ENCODE peak calls at places on chromosomes 7 and 10, in four cellular contexts. One of them, this sample, is unnamed.

GRCh38 chr7:1674161-1675035 is 4.3 kb downstream of the ELFN1 start:
- DNase-seq in NCI-H2081: no peak
- DNase-seq in activated B cell treated with CpG ODN at 0.5 μM for 24 hours: no peak
- DNase-seq in activated CD4-positive, CD25-positive, alpha-beta regulatory T cell treated with anti-CD3 and anti-CD28 coated beads, Interleukin-2, amount 50 U/mL, for 72 hours: peak
- DNase-seq in this sample: no peak

GRCh38 chr10:62108768-62109430 is 159.7 kb downstream of the RTKN2 start:
- DNase-seq in NCI-H2081: no peak
- DNase-seq in activated B cell treated with CpG ODN at 0.5 μM for 24 hours: no peak
- DNase-seq in activated CD4-positive, CD25-positive, alpha-beta regulatory T cell treated with anti-CD3 and anti-CD28 coated beads, Interleukin-2, amount 50 U/mL, for 72 hours: no peak
- DNase-seq in this sample: no peak

GRCh38 chr10:34721201-34721840 is 93.8 kb downstream of the PARD3 start:
- DNase-seq in NCI-H2081: no peak
- DNase-seq in activated B cell treated with CpG ODN at 0.5 μM for 24 hours: no peak
- DNase-seq in activated CD4-positive, CD25-positive, alpha-beta regulatory T cell treated with anti-CD3 and anti-CD28 coated beads, Interleukin-2, amount 50 U/mL, for 72 hours: no peak
- DNase-seq in this sample: no peak

GRCh38 chr7:44378744-44379143 is 53.4 kb upstream of the CAMK2B start:
- DNase-seq in NCI-H2081: no peak
- DNase-seq in activated B cell treated with CpG ODN at 0.5 μM for 24 hours: no peak
- DNase-seq in activated CD4-positive, CD25-positive, alpha-beta regulatory T cell treated with anti-CD3 and anti-CD28 coated beads, Interleukin-2, amount 50 U/mL, for 72 hours: no peak
- DNase-seq in this sample: peak

GRCh38 chr10:100518761-100519241 is 860 bp downstream of the SEC31B start:
- DNase-seq in NCI-H2081: peak
- DNase-seq in activated B cell treated with CpG ODN at 0.5 μM for 24 hours: no peak
- DNase-seq in activated CD4-positive, CD25-positive, alpha-beta regulatory T cell treated with anti-CD3 and anti-CD28 coated beads, Interleukin-2, amount 50 U/mL, for 72 hours: no peak
- DNase-seq in this sample: no peak

GRCh38 chr10:62252051-62252450 is 16.6 kb downstream of the RTKN2 start:
- DNase-seq in NCI-H2081: no peak
- DNase-seq in activated B cell treated with CpG ODN at 0.5 μM for 24 hours: no peak
- DNase-seq in activated CD4-positive, CD25-positive, alpha-beta regulatory T cell treated with anti-CD3 and anti-CD28 coated beads, Interleukin-2, amount 50 U/mL, for 72 hours: no peak
- DNase-seq in this sample: no peak

GRCh38 chr10:48792121-48792520 is 107.4 kb downstream of the WDFY4 start:
- DNase-seq in NCI-H2081: no peak
- DNase-seq in activated B cell treated with CpG ODN at 0.5 μM for 24 hours: no peak
- DNase-seq in activated CD4-positive, CD25-positive, alpha-beta regulatory T cell treated with anti-CD3 and anti-CD28 coated beads, Interleukin-2, amount 50 U/mL, for 72 hours: no peak
- DNase-seq in this sample: no peak

GRCh38 chr10:58457761-58458616 is 54.7 kb upstream of the BICC1 start:
- DNase-seq in NCI-H2081: peak
- DNase-seq in activated B cell treated with CpG ODN at 0.5 μM for 24 hours: no peak
- DNase-seq in activated CD4-positive, CD25-positive, alpha-beta regulatory T cell treated with anti-CD3 and anti-CD28 coated beads, Interleukin-2, amount 50 U/mL, for 72 hours: no peak
- DNase-seq in this sample: peak

GRCh38 chr10:55367555-55367954 is 566.5 kb upstream of the PCDH15 start:
- DNase-seq in NCI-H2081: no peak
- DNase-seq in activated B cell treated with CpG ODN at 0.5 μM for 24 hours: no peak
- DNase-seq in activated CD4-positive, CD25-positive, alpha-beta regulatory T cell treated with anti-CD3 and anti-CD28 coated beads, Interleukin-2, amount 50 U/mL, for 72 hours: no peak
- DNase-seq in this sample: no peak

GRCh38 chr10:124894569-124895215 is 47.2 kb upstream of the ZRANB1 start:
- DNase-seq in NCI-H2081: no peak
- DNase-seq in activated B cell treated with CpG ODN at 0.5 μM for 24 hours: no peak
- DNase-seq in activated CD4-positive, CD25-positive, alpha-beta regulatory T cell treated with anti-CD3 and anti-CD28 coated beads, Interleukin-2, amount 50 U/mL, for 72 hours: no peak
- DNase-seq in this sample: no peak

GRCh38 chr7:68504766-68505165 is 1093.5 kb upstream of the AUTS2 start:
- DNase-seq in NCI-H2081: no peak
- DNase-seq in activated B cell treated with CpG ODN at 0.5 μM for 24 hours: no peak
- DNase-seq in activated CD4-positive, CD25-positive, alpha-beta regulatory T cell treated with anti-CD3 and anti-CD28 coated beads, Interleukin-2, amount 50 U/mL, for 72 hours: no peak
- DNase-seq in this sample: no peak

GRCh38 chr7:93902777-93903423 is 3.5 kb upstream of the GNGT1 start:
- DNase-seq in NCI-H2081: peak
- DNase-seq in activated B cell treated with CpG ODN at 0.5 μM for 24 hours: no peak
- DNase-seq in activated CD4-positive, CD25-positive, alpha-beta regulatory T cell treated with anti-CD3 and anti-CD28 coated beads, Interleukin-2, amount 50 U/mL, for 72 hours: no peak
- DNase-seq in this sample: peak

GRCh38 chr7:112963634-112964033 is 123.0 kb downstream of the GPR85 start:
- DNase-seq in NCI-H2081: no peak
- DNase-seq in activated B cell treated with CpG ODN at 0.5 μM for 24 hours: no peak
- DNase-seq in activated CD4-positive, CD25-positive, alpha-beta regulatory T cell treated with anti-CD3 and anti-CD28 coated beads, Interleukin-2, amount 50 U/mL, for 72 hours: no peak
- DNase-seq in this sample: no peak

GRCh38 chr10:48389272-48389671 is 82.8 kb downstream of the MAPK8 start:
- DNase-seq in NCI-H2081: no peak
- DNase-seq in activated B cell treated with CpG ODN at 0.5 μM for 24 hours: no peak
- DNase-seq in activated CD4-positive, CD25-positive, alpha-beta regulatory T cell treated with anti-CD3 and anti-CD28 coated beads, Interleukin-2, amount 50 U/mL, for 72 hours: no peak
- DNase-seq in this sample: no peak

GRCh38 chr10:59212399-59212798 is 36.0 kb downstream of the PHYHIPL start:
- DNase-seq in NCI-H2081: no peak
- DNase-seq in activated B cell treated with CpG ODN at 0.5 μM for 24 hours: no peak
- DNase-seq in activated CD4-positive, CD25-positive, alpha-beta regulatory T cell treated with anti-CD3 and anti-CD28 coated beads, Interleukin-2, amount 50 U/mL, for 72 hours: no peak
- DNase-seq in this sample: no peak

GRCh38 chr7:124764847-124765400 is 668 bp downstream of the GPR37 start:
- DNase-seq in NCI-H2081: peak
- DNase-seq in activated B cell treated with CpG ODN at 0.5 μM for 24 hours: no peak
- DNase-seq in activated CD4-positive, CD25-positive, alpha-beta regulatory T cell treated with anti-CD3 and anti-CD28 coated beads, Interleukin-2, amount 50 U/mL, for 72 hours: peak
- DNase-seq in this sample: no peak

GRCh38 chr7:8638076-8638475 is 204.7 kb downstream of the NXPH1 start:
- DNase-seq in NCI-H2081: peak
- DNase-seq in activated B cell treated with CpG ODN at 0.5 μM for 24 hours: no peak
- DNase-seq in activated CD4-positive, CD25-positive, alpha-beta regulatory T cell treated with anti-CD3 and anti-CD28 coated beads, Interleukin-2, amount 50 U/mL, for 72 hours: no peak
- DNase-seq in this sample: no peak

GRCh38 chr7:106249488-106249887 is 35.3 kb downstream of the NAMPT start:
- DNase-seq in NCI-H2081: no peak
- DNase-seq in activated B cell treated with CpG ODN at 0.5 μM for 24 hours: no peak
- DNase-seq in activated CD4-positive, CD25-positive, alpha-beta regulatory T cell treated with anti-CD3 and anti-CD28 coated beads, Interleukin-2, amount 50 U/mL, for 72 hours: no peak
- DNase-seq in this sample: no peak

GRCh38 chr7:38929460-38930171 is 20.6 kb upstream of the VPS41 start:
- DNase-seq in NCI-H2081: no peak
- DNase-seq in activated B cell treated with CpG ODN at 0.5 μM for 24 hours: no peak
- DNase-seq in activated CD4-positive, CD25-positive, alpha-beta regulatory T cell treated with anti-CD3 and anti-CD28 coated beads, Interleukin-2, amount 50 U/mL, for 72 hours: no peak
- DNase-seq in this sample: no peak

GRCh38 chr10:125661942-125662515 is 20.9 kb downstream of the TEX36 start:
- DNase-seq in NCI-H2081: no peak
- DNase-seq in activated B cell treated with CpG ODN at 0.5 μM for 24 hours: no peak
- DNase-seq in activated CD4-positive, CD25-positive, alpha-beta regulatory T cell treated with anti-CD3 and anti-CD28 coated beads, Interleukin-2, amount 50 U/mL, for 72 hours: no peak
- DNase-seq in this sample: peak

GRCh38 chr10:93030409-93030808 is 30.2 kb upstream of the CYP26C1 start:
- DNase-seq in NCI-H2081: no peak
- DNase-seq in activated B cell treated with CpG ODN at 0.5 μM for 24 hours: no peak
- DNase-seq in activated CD4-positive, CD25-positive, alpha-beta regulatory T cell treated with anti-CD3 and anti-CD28 coated beads, Interleukin-2, amount 50 U/mL, for 72 hours: no peak
- DNase-seq in this sample: no peak

GRCh38 chr7:1539346-1540321 is 9.1 kb downstream of the MAFK start:
- DNase-seq in NCI-H2081: no peak
- DNase-seq in activated B cell treated with CpG ODN at 0.5 μM for 24 hours: no peak
- DNase-seq in activated CD4-positive, CD25-positive, alpha-beta regulatory T cell treated with anti-CD3 and anti-CD28 coated beads, Interleukin-2, amount 50 U/mL, for 72 hours: no peak
- DNase-seq in this sample: no peak

GRCh38 chr7:31815796-31816195 is 128.8 kb downstream of the PPP1R17 start:
- DNase-seq in NCI-H2081: no peak
- DNase-seq in activated B cell treated with CpG ODN at 0.5 μM for 24 hours: no peak
- DNase-seq in activated CD4-positive, CD25-positive, alpha-beta regulatory T cell treated with anti-CD3 and anti-CD28 coated beads, Interleukin-2, amount 50 U/mL, for 72 hours: no peak
- DNase-seq in this sample: no peak

GRCh38 chr10:3676564-3676963 is 108.4 kb downstream of the KLF6 start:
- DNase-seq in NCI-H2081: no peak
- DNase-seq in activated B cell treated with CpG ODN at 0.5 μM for 24 hours: no peak
- DNase-seq in activated CD4-positive, CD25-positive, alpha-beta regulatory T cell treated with anti-CD3 and anti-CD28 coated beads, Interleukin-2, amount 50 U/mL, for 72 hours: no peak
- DNase-seq in this sample: no peak

GRCh38 chr7:50727072-50727471 is 55.6 kb downstream of the GRB10 start:
- DNase-seq in NCI-H2081: no peak
- DNase-seq in activated B cell treated with CpG ODN at 0.5 μM for 24 hours: no peak
- DNase-seq in activated CD4-positive, CD25-positive, alpha-beta regulatory T cell treated with anti-CD3 and anti-CD28 coated beads, Interleukin-2, amount 50 U/mL, for 72 hours: no peak
- DNase-seq in this sample: no peak

GRCh38 chr7:27205325-27206280 is 5.7 kb upstream of the HOXA13 start:
- DNase-seq in NCI-H2081: no peak
- DNase-seq in activated B cell treated with CpG ODN at 0.5 μM for 24 hours: no peak
- DNase-seq in activated CD4-positive, CD25-positive, alpha-beta regulatory T cell treated with anti-CD3 and anti-CD28 coated beads, Interleukin-2, amount 50 U/mL, for 72 hours: no peak
- DNase-seq in this sample: no peak

GRCh38 chr10:57694956-57695605 is 572.6 kb downstream of the IPMK start:
- DNase-seq in NCI-H2081: peak
- DNase-seq in activated B cell treated with CpG ODN at 0.5 μM for 24 hours: no peak
- DNase-seq in activated CD4-positive, CD25-positive, alpha-beta regulatory T cell treated with anti-CD3 and anti-CD28 coated beads, Interleukin-2, amount 50 U/mL, for 72 hours: no peak
- DNase-seq in this sample: no peak

GRCh38 chr7:157360483-157361025 is 23.8 kb downstream of the DNAJB6 start:
- DNase-seq in NCI-H2081: no peak
- DNase-seq in activated B cell treated with CpG ODN at 0.5 μM for 24 hours: no peak
- DNase-seq in activated CD4-positive, CD25-positive, alpha-beta regulatory T cell treated with anti-CD3 and anti-CD28 coated beads, Interleukin-2, amount 50 U/mL, for 72 hours: no peak
- DNase-seq in this sample: no peak

GRCh38 chr10:71912431-71912830 is 51.8 kb upstream of the CHST3 start:
- DNase-seq in NCI-H2081: no peak
- DNase-seq in activated B cell treated with CpG ODN at 0.5 μM for 24 hours: no peak
- DNase-seq in activated CD4-positive, CD25-positive, alpha-beta regulatory T cell treated with anti-CD3 and anti-CD28 coated beads, Interleukin-2, amount 50 U/mL, for 72 hours: no peak
- DNase-seq in this sample: no peak

GRCh38 chr10:88232029-88232895 is 350.9 kb downstream of the RNLS start:
- DNase-seq in NCI-H2081: no peak
- DNase-seq in activated B cell treated with CpG ODN at 0.5 μM for 24 hours: no peak
- DNase-seq in activated CD4-positive, CD25-positive, alpha-beta regulatory T cell treated with anti-CD3 and anti-CD28 coated beads, Interleukin-2, amount 50 U/mL, for 72 hours: no peak
- DNase-seq in this sample: no peak

GRCh38 chr7:157551325-157552070 is 214.7 kb downstream of the DNAJB6 start:
- DNase-seq in NCI-H2081: no peak
- DNase-seq in activated B cell treated with CpG ODN at 0.5 μM for 24 hours: no peak
- DNase-seq in activated CD4-positive, CD25-positive, alpha-beta regulatory T cell treated with anti-CD3 and anti-CD28 coated beads, Interleukin-2, amount 50 U/mL, for 72 hours: no peak
- DNase-seq in this sample: no peak

GRCh38 chr10:26839966-26840627 is 20.7 kb downstream of the ABI1 start:
- DNase-seq in NCI-H2081: no peak
- DNase-seq in activated B cell treated with CpG ODN at 0.5 μM for 24 hours: no peak
- DNase-seq in activated CD4-positive, CD25-positive, alpha-beta regulatory T cell treated with anti-CD3 and anti-CD28 coated beads, Interleukin-2, amount 50 U/mL, for 72 hours: no peak
- DNase-seq in this sample: no peak

GRCh38 chr7:130432886-130433285 is 7.9 kb downstream of the CEP41 start:
- DNase-seq in NCI-H2081: no peak
- DNase-seq in activated B cell treated with CpG ODN at 0.5 μM for 24 hours: no peak
- DNase-seq in activated CD4-positive, CD25-positive, alpha-beta regulatory T cell treated with anti-CD3 and anti-CD28 coated beads, Interleukin-2, amount 50 U/mL, for 72 hours: no peak
- DNase-seq in this sample: no peak

GRCh38 chr7:107384025-107384424 is 85.8 kb upstream of the GPR22 start:
- DNase-seq in NCI-H2081: no peak
- DNase-seq in activated B cell treated with CpG ODN at 0.5 μM for 24 hours: no peak
- DNase-seq in activated CD4-positive, CD25-positive, alpha-beta regulatory T cell treated with anti-CD3 and anti-CD28 coated beads, Interleukin-2, amount 50 U/mL, for 72 hours: no peak
- DNase-seq in this sample: no peak